ENCODE peak calls at places on chromosomes 5 and 9, in six cellular contexts. P is HCT116, H is IMR-90, E is body of pancreas, X is heart right ventricle, C is neural progenitor cell. O is an unnamed sample.

GRCh38 chr5:39586185-39586584 is 161.4 kb upstream of the DAB2 start:
- DNase-seq in P (no peak), H (no peak), E (no peak), X (no peak), C (no peak), O (no peak)

GRCh38 chr9:108033976-108034964 is 544.7 kb upstream of the KLF4 start:
- DNase-seq in P (no peak), H (peak; percentile 94), E (peak; percentile 17), X (no peak), C (no peak), O (no peak)

GRCh38 chr5:73668422-73669116 is 42.6 kb downstream of the ARHGEF28 start:
- DNase-seq in P (no peak), H (no peak), E (no peak), X (no peak), C (no peak), O (no peak)

GRCh38 chr5:123155511-123155923 is 66.5 kb downstream of the PRDM6 start:
- DNase-seq in P (no peak), H (no peak), E (no peak), X (no peak), C (no peak), O (no peak)

GRCh38 chr5:125410501-125411162 is 664.2 kb upstream of the ZNF608 start:
- DNase-seq in P (no peak), H (peak; percentile 67), E (no peak), X (no peak), C (no peak), O (no peak)

GRCh38 chr9:87954230-87954629 is 20.1 kb downstream of the CDK20 start:
- DNase-seq in P (no peak), H (no peak), E (no peak), X (no peak), C (no peak), O (no peak)

GRCh38 chr5:81534481-81534840 is 140.5 kb upstream of the ACOT12 start:
- DNase-seq in P (no peak), H (peak; percentile 4), E (no peak), X (no peak), C (no peak), O (no peak)

GRCh38 chr5:175712681-175713085 is 54.8 kb downstream of the HRH2 start:
- DNase-seq in P (no peak), H (no peak), E (no peak), X (no peak), C (no peak), O (peak; percentile 43)

GRCh38 chr9:2620876-2621677 is 510 bp upstream of the VLDLR start:
- DNase-seq in P (no peak), H (peak; percentile 87), E (peak; percentile 92), X (peak; percentile 77), C (peak; percentile 90), O (peak; percentile 70)

GRCh38 chr5:10457682-10458574 is 16.2 kb downstream of the ROPN1L start:
- DNase-seq in P (no peak), H (no peak), E (no peak), X (peak; percentile 34), C (peak; percentile 49), O (no peak)

DNA sequence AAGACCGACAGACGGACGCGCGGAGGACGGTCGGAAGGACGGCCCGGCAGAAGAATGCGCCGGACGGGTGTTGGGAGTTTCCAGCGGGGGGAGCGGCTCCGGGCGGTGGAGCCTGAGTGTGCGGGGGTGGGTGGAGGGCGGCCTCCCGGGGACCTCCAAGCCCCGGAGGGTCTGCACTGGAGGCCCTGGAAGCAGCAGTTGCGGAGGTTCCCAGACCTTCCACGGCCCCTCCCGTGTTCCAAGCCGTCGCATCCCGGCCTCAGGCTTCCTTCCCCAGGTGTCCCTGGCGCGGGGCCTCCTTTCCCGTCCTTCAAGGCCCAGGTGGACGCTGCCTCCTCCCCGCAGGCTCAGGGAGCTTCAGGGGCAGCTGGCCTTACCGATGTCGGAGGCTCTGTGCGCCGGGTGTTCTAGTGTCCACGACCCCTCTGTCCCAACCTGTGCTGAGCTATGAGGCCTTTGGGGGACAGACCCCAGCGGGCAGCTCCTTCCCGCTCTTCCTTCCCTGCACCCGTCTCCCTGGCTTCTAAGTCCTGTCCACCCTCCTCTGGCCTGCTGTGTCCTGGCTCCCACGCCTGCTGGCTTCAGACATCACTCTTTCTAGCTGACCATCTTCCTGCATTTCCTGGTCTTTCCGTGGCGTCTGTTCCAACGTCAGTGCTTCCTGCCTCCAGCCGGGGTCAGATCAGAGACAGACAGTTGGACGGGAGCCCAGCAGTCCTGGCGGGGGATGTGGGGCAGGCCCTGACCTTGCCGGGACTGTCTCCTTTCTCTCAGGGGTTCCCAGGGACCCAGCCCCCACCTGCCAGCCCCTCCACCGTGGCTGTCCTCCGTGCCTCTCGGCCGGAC is 5.6 kb downstream of the NRARP start:
- DNase-seq in P (no peak), H (peak; percentile 50), E (peak; percentile 78), X (peak; percentile 93), C (no peak), O (no peak)
- H3K4me1 ChIP-seq in P (peaks cover 26% of the 10 kb centered on the region), H (peaks cover under 1% of the 10 kb centered on the region), E (peaks cover 76% of the 10 kb centered on the region), X (peaks cover 42% of the 10 kb centered on the region), C (peaks cover 34% of the 10 kb centered on the region), O (peaks cover 43% of the 10 kb centered on the region)

DNA sequence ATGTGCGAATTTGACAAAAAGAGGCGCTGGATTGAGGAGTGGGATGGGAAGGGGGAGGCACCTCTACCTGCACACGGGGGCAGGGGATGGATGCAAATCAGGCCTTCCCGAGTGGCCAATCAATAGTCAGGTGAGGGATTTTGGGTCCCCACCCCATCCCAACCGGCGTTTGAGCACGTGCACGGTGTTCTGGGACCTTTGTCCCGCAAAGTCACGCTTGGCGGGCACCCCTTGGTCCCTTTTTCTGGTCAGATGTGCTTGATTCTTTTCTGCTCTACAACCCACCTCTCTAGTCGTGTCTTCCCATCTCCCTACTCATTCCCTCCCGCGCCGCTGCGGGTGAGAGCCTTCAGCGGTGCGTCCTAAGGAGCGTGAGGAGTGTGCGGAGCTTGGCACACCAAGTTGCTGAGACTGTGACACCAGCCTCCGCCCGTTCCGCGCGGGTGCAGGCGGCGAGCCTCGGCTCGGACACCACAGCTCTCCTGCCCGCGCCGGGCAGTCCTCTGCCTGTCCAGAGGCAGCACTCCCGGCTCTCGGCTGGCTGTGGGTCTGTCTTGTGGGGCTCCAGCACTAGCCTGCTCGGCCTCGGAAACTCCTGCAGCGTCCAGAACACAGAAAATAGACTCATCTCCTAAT is 495 bp upstream of the ADAMTS19 start:
- DNase-seq in P (no peak), H (peak; percentile 4), E (peak; percentile 12), X (no peak), C (peak; percentile 66), O (no peak)
- H3K27ac ChIP-seq in P (no peak overlapping the region), H (no peak overlapping the region), E (no peak overlapping the region), X (no peak overlapping the region), C (no peak overlapping the region), O (no peak overlapping the region)

DNA sequence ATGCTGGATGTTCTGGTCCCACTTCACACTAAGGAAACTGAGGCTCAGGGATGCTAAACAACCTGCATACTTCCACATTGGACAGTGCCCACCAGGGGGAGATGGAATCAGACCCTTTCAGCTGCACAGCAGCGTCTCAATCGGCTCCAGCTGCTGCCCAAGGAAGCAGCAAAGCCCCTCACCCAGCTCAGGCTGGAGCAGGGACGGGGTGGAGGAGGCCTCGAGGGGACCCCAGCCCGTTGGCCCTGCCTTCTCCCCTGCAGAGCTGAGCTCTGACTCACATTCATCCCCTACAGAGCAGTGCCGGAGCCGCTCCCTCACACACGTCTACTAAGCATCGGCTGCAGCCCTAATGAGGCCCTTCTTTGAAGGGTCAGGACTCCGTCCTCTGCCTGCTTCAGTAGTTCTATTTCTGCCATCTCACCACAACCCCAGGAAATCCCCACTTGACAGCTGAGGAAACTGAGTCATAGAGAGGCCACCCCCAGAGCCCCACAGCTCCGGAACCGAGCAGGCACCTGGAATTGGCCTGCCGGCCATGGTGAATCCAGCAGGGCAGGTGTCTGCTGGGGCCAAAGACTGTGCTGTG is 21.5 kb upstream of the SUSD3 start:
- DNase-seq in P (no peak), H (no peak), E (no peak), X (no peak), C (peak; percentile 33), O (no peak)
- TF ChIP-seq CTCF in P (no peak), H (no peak), E (no peak), X (no peak), C (peak; percentile 44), O (no peak)

GRCh38 chr5:160297776-160298175 is 14.6 kb downstream of the CCNJL start:
- DNase-seq in P (no peak), H (no peak), E (no peak), X (no peak), C (no peak), O (no peak)

GRCh38 chr5:160293901-160294561 is 18.3 kb downstream of the CCNJL start:
- DNase-seq in P (no peak), H (no peak), E (no peak), X (no peak), C (peak; percentile 32), O (no peak)

GRCh38 chr5:160298189-160298588 is 14.2 kb downstream of the CCNJL start:
- DNase-seq in P (no peak), H (no peak), E (no peak), X (no peak), C (no peak), O (no peak)

GRCh38 chr5:160296496-160296895 is 15.9 kb downstream of the CCNJL start:
- DNase-seq in P (no peak), H (no peak), E (no peak), X (no peak), C (no peak), O (no peak)

GRCh38 chr5:160297004-160297403 is 15.4 kb downstream of the CCNJL start:
- DNase-seq in P (no peak), H (peak; percentile 21), E (no peak), X (no peak), C (no peak), O (no peak)
- H3K4me1 ChIP-seq in P (no peaks in the 10 kb centered on the region), H (no peaks in the 10 kb centered on the region), E (no peaks in the 10 kb centered on the region), X (peaks cover 8% of the 10 kb centered on the region), C (peaks cover 12% of the 10 kb centered on the region), O (no peaks in the 10 kb centered on the region)

DNA sequence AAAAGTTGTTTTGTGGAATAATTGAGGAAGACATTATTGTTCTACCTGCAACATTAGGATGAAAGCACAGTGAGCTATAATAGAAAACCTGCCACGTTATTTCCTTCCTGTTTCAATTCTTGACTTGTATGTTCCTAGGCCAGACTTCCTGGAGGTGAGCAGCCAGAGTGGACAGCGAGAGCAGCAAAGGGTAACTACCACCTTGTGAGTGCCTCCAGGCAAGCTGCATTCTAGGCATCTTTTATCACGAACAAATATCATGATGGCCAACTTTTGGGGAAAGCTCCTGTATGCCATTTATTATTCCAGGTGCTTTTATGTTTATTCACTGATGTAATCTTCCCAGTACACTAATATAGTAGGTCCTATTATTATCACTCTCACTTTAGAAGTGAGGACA is 34.0 kb upstream of the ZSWIM6 start:
- DNase-seq in P (no peak), H (no peak), E (no peak), X (no peak), C (no peak), O (no peak)
- H3K27ac ChIP-seq in P (no peak overlapping the region), H (no peak overlapping the region), E (peak overlapping the region; percentile 62), X (no peak overlapping the region), C (no peak overlapping the region), O (no peak overlapping the region)

GRCh38 chr9:133463234-133463863 is 3.6 kb downstream of the CACFD1 start:
- DNase-seq in P (no peak), H (no peak), E (peak; percentile 28), X (no peak), C (peak; percentile 28), O (no peak)
- TF ChIP-seq CTCF in P (peak; percentile 98), H (no peak), E (peak; percentile 27), X (no peak), C (peak; percentile 26), O (no peak)